ENCODE peak calls at places on chromosomes 1 and 21, in five cellular contexts. X is coronary artery; C is stomach; Z is CD8-positive, alpha-beta T cell; I is glutamatergic neuron. Q is an unnamed sample.

GRCh38 chr1:39081266-39082139 is 55.4 kb downstream of the NDUFS5 start:
- DNase-seq in X (no peak), Z (no peak), C (no peak), I (peak), Q (peak)

GRCh38 chr1:33137800-33138199 is 44.0 kb downstream of the TRIM62 start:
- DNase-seq in C (peak), Z (no peak), I (peak), X (no peak), Q (peak)

GRCh38 chr1:226920446-226920894 is 19.6 kb upstream of the COQ8A start:
- DNase-seq in Z (no peak), X (peak), I (no peak), C (peak), Q (no peak)

GRCh38 chr21:35222541-35222941 is 173.4 kb upstream of the RUNX1 start:
- DNase-seq in I (no peak), X (no peak), Z (no peak), C (no peak), Q (no peak)

GRCh38 chr1:70319750-70320149 is 34.8 kb downstream of the ANKRD13C start:
- DNase-seq in I (no peak), X (no peak), Z (no peak), C (no peak), Q (no peak)

GRCh38 chr1:234725177-234726132 is 115.5 kb upstream of the IRF2BP2 start:
- DNase-seq in C (peak), X (peak), I (no peak), Z (peak), Q (peak)

GRCh38 chr1:22930235-22930912 is 42.3 kb downstream of the LACTBL1 start:
- DNase-seq in I (peak), Z (no peak), X (no peak), C (no peak), Q (peak)

GRCh38 chr1:64745181-64745985 is 508 bp downstream of the RAVER2 start:
- DNase-seq in Z (no peak), X (peak), I (no peak), C (peak), Q (peak)

GRCh38 chr1:29033829-29034466 is 89.8 kb downstream of the TMEM200B start:
- DNase-seq in C (no peak), I (no peak), Z (no peak), X (no peak), Q (no peak)

GRCh38 chr1:114097109-114097508 is 56.6 kb downstream of the SYT6 start:
- DNase-seq in C (no peak), X (no peak), Z (no peak), I (no peak), Q (no peak)

GRCh38 chr21:27036736-27037301 is 69.9 kb upstream of the ADAMTS5 start:
- DNase-seq in X (no peak), C (no peak), I (no peak), Z (no peak), Q (no peak)

GRCh38 chr1:20551945-20552727 is at the start of gene FAM43B:
- DNase-seq in C (no peak), Z (no peak), X (no peak), I (peak), Q (peak)

GRCh38 chr1:202143011-202143767 is 1.3 kb downstream of the ARL8A start:
- DNase-seq in C (no peak), Z (no peak), X (no peak), I (no peak), Q (no peak)

GRCh38 chr1:229105822-229106525 is 164.9 kb upstream of the RAB4A start:
- DNase-seq in I (no peak), C (no peak), Z (no peak), X (peak), Q (no peak)

GRCh38 chr1:224434447-224435317 is at the start of gene WDR26:
- DNase-seq in C (peak), Z (peak), I (peak), X (peak), Q (peak)

GRCh38 chr21:44434936-44435635 is 20.2 kb upstream of the LRRC3 start:
- DNase-seq in C (no peak), I (no peak), Z (no peak), X (peak), Q (no peak)

DNA sequence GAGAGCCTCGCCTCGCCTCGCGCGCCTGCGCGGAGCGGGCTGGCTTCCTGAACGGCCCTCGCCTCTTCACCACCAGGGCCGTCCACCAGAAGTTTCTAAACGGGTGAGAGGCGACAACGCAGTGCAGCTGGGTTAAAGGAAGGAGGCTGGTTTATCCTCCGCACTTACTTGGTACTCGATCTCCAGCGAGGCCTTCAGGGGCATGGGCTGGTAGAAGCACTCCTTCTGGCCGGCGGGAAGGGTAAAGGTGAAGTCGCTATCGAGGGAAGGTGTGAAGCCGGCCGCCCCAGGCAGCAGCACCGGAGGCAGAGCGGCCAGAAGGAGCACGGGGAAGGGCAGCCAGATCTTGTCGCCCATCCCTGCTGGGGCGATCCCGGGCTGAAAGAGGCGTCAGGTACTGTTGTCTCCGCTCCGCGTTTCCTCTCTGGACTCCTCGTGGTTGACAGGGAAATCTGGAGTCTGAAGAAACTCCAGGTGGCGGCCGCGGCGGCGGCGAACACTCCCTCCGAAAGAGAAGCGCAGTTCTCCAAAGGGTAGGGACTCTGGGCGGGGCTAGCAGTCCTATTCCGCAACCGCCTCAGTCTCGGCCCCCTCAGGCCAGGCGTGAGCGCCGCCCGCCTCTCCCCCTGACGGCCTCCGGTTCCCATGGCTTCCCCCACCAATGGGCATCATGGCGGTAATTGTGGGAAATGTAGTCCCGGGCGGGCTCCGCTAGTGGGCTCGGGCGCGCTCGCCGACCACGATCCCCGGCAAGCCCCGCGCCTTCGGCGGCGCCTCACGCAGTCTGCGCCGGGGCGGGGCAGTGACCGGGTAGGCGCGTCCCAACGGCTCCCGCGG is at the start of gene TMED5:
- DNase-seq in I (peak), Z (peak), X (peak), C (peak), Q (peak)
- TF ChIP-seq CTCF in I (peak), Z (peak), X (no peak), C (peak), Q (no peak)

GRCh38 chr1:19395678-19396192 is 83.6 kb downstream of the SLC66A1 start:
- DNase-seq in I (peak), X (no peak), Z (no peak), C (no peak), Q (no peak)
- TF ChIP-seq CTCF in I (no peak), X (no peak), Z (no peak), C (no peak), Q (no peak)

DNA sequence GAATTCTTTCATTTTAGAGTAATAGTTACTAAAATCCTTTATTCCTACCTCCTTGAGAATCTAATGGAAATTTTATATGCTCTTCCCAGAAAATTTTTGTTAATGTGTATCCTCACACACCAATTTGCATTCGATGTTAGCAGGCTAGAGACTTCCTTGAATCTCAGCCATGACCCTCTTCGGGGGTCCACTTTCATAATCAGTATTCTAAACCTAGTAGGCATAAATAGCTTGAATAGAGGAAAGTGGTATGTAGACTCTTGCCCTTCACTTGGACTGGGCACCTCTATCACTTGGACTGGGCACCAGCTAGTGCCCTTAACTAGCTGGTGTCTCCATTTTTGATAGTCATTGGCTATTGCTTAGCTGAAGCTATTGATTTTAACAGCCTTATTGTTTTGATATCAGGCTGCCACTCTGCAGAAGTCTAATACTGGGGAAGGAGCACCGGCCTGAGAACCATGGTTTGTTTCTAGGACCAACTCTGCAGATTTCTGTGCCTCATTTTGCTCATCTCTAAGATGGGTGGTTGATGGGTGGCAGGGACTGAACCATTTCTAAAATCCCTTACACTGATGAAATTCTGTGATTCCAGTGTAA is 42.8 kb downstream of the MRPL39 start:
- DNase-seq in Z (no peak), I (no peak), C (no peak), X (no peak), Q (no peak)
- TF ChIP-seq CTCF in Z (no peak), I (no peak), C (no peak), X (no peak), Q (no peak)

DNA sequence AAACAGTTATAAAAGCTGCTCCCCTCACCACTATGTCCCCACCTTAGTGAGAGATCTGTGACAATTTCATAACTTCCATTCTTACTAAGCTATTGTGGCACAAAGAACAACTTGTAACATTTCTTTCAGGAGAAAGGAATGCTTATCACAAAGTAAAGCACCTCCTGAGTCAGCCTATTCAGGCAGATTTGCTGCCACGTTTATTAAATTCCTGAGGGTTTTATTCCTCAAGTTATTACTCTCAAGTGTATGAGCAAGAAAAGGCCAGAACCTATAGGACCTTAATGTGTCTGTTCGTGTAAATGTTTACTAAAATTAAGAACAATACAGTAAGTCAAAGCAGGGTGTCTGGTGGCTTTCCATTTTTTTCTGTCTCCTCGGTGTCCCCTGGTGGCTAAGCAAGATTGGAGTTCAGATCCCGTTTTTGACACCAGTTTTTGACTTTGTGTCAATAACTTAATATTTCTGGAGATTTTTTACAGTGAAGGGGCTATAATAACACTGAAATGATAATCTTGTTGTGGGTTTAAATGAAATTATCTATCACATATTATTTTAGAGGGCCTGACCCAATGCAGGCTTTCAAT is 1539.6 kb downstream of the BRINP3 start:
- DNase-seq in X (no peak), I (no peak), Z (no peak), C (no peak), Q (peak)
- TF ChIP-seq CTCF in X (no peak), I (peak), Z (no peak), C (no peak), Q (peak)

DNA sequence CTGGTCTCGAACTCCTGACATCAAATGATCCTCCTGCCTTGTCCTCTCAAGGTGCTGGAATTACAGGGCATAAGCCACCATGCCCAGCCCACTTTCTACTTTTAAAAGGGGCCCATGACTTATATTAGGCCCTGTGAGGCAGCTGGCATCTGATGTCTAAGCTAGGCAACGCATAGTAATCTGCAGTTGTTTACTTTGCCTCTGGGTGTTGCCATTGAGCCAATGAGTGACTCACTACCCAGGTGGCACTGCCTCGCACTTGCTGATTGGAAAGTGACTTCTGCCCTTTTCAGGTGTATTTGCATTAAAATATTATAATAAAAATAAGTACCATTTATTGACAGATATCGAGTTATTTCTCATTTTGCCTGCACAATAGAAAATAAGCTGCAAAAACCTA is 84.9 kb downstream of the KIF14 start:
- DNase-seq in I (no peak), Z (no peak), C (peak), X (no peak), Q (peak)
- TF ChIP-seq CTCF in I (no peak), Z (no peak), C (no peak), X (no peak), Q (no peak)

GRCh38 chr1:86812286-86812685 is 101.6 kb downstream of the SELENOF start:
- DNase-seq in X (no peak), C (no peak), Z (no peak), I (no peak), Q (no peak)

GRCh38 chr1:86811128-86811527 is 102.8 kb downstream of the SELENOF start:
- DNase-seq in C (no peak), Z (no peak), I (no peak), X (no peak), Q (no peak)

GRCh38 chr1:86811539-86811938 is 102.4 kb downstream of the SELENOF start:
- DNase-seq in Z (no peak), I (no peak), C (no peak), X (no peak), Q (no peak)
- TF ChIP-seq CTCF in Z (no peak), I (no peak), C (no peak), X (no peak), Q (no peak)

GRCh38 chr1:84168783-84169182 is 24.7 kb downstream of the PRKACB start:
- DNase-seq in C (no peak), I (no peak), X (no peak), Z (no peak), Q (no peak)
- TF ChIP-seq CTCF in C (no peak), I (no peak), X (no peak), Z (no peak), Q (no peak)

DNA sequence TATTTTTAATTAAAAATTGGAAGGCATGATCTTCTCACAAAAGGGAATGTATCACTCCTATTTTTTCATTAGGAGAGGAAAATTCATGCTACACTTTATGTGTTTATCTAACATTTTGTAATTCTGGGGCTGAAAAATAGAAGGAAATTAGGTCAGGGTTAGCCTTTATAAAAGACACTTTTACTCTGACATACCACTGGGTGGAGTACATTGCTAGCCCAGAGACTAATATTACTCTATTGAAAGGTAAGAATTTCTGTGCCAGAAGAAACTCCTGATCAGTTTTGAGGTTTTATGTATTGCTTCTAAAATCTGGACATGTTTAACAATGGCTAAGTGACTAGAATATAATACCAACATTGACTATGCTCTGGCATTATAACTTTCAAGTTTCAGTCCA is 724.6 kb downstream of the USP25 start:
- DNase-seq in Z (no peak), X (no peak), I (no peak), C (no peak), Q (no peak)
- TF ChIP-seq CTCF in Z (no peak), X (no peak), I (no peak), C (no peak), Q (no peak)

Q was measured in endothelial cell.